ENCODE peak calls at places on chromosomes 1 and 21, in ten cellular contexts. L is IMR-90, N is body of pancreas, Z is sigmoid colon, X is uterus, V is thyroid gland, P is ovary, G is right lobe of liver, E is breast epithelium, O is tibial nerve. U is an unnamed sample.
A peak's percentile ranks its signal among the peaks of the same experiment; 100 is the strongest.

GRCh38 chr21:37878946-37879660 is 37.2 kb downstream of the KCNJ6 start:
- DNase-seq in L (peak; percentile 93), N (no peak), Z (no peak), X (no peak), V (no peak), P (no peak), G (no peak), E (no peak), O (no peak), U (peak; percentile 21)

GRCh38 chr1:38587734-38588133 is 271.8 kb downstream of the RRAGC start:
- DNase-seq in L (no peak), N (no peak), Z (no peak), X (no peak), V (no peak), P (no peak), G (no peak), E (no peak), O (no peak), U (no peak)

GRCh38 chr1:1433804-1434130 is 1.7 kb upstream of the VWA1 start:
- DNase-seq in L (peak; percentile 39), N (peak; percentile 47), Z (no peak), X (peak; percentile 56), V (no peak), P (peak; percentile 72), G (no peak), E (no peak), O (no peak), U (peak; percentile 78)

GRCh38 chr21:33817663-33818433 is 97.8 kb downstream of the ATP5PO start:
- DNase-seq in L (no peak), N (no peak), Z (no peak), X (no peak), V (no peak), P (no peak), G (no peak), E (no peak), O (no peak), U (no peak)

GRCh38 chr1:209411491-209411929 is 172.0 kb upstream of the CAMK1G start:
- DNase-seq in L (peak; percentile 41), N (no peak), Z (no peak), X (no peak), V (no peak), P (no peak), G (no peak), E (peak; percentile 59), O (peak; percentile 34), U (no peak)

GRCh38 chr1:198672124-198672523 is 33.3 kb downstream of the PTPRC start:
- DNase-seq in L (peak; percentile 38), N (no peak), Z (no peak), X (no peak), V (no peak), P (no peak), G (no peak), E (no peak), O (no peak), U (no peak)

GRCh38 chr1:231806623-231807470 is 180.3 kb downstream of the DISC1 start:
- DNase-seq in L (peak; percentile 8), N (peak; percentile 37), Z (peak; percentile 67), X (no peak), V (peak; percentile 46), P (no peak), G (peak; percentile 51), E (peak; percentile 28), O (no peak), U (peak; percentile 43)

GRCh38 chr1:1452882-1453281 is 3.4 kb downstream of the ATAD3C start:
- DNase-seq in L (no peak), N (no peak), Z (no peak), X (no peak), V (no peak), P (no peak), G (no peak), E (no peak), O (no peak), U (no peak)

GRCh38 chr1:183303901-183304300 is 114.3 kb downstream of the NMNAT2 start:
- DNase-seq in L (peak; percentile 58), N (no peak), Z (no peak), X (no peak), V (no peak), P (no peak), G (no peak), E (no peak), O (no peak), U (no peak)

GRCh38 chr1:218785928-218786327 is 387.8 kb upstream of the LYPLAL1 start:
- DNase-seq in L (peak; percentile 29), N (peak; percentile 48), Z (peak; percentile 65), X (peak; percentile 44), V (peak; percentile 65), P (peak; percentile 57), G (peak; percentile 49), E (no peak), O (peak; percentile 81), U (no peak)

GRCh38 chr1:47824721-47825120 is 172.5 kb downstream of the TRABD2B start:
- DNase-seq in L (no peak), N (no peak), Z (no peak), X (no peak), V (no peak), P (no peak), G (no peak), E (no peak), O (no peak), U (no peak)
- TF ChIP-seq POLR2A in L (no peak), N (no peak), Z (no peak), X (no peak), V (no peak), P (no peak), G (no peak), E (no peak), O (no peak), U (no peak)

DNA sequence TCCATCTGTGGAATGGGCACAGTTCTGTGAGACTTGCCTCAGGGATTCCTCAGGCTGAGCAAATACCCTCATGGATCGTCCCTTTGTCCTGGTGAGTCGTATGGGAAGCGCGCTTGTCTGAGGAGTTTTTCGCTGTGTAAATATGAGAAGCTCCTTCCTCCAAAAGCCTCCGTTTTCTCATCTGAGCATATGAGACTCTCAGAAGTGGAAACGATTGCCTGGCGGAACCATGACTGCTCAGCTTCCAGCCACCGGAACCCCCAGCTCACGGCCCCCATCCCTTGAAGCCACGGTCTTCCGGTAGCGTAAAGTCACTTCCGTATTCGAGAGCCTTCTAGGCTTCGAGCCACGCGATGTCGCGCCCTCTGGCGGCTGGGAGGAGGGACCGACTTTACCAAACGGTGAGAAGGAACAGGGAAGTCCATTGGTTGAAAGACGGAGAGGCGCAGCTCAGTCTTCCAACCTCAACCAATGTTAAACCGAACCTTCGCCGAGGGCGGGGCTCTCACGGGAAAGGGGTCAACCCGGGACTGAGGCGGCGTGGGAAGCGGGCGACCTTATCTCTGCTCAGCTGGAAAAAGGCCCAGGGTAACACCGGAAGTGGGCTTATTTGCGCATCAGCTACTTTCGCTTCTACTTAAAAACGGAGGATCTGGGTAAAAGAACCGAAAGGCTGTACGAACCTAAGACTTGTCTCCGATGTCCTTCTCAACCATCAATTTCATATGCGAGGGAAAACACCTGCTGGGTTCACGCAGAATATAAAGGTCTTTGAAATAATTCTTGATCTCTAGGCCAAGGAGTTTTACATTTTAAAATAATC is 46.3 kb downstream of the AZIN2 start:
- DNase-seq in L (peak; percentile 100), N (peak; percentile 99), Z (peak; percentile 99), X (peak; percentile 99), V (peak; percentile 98), P (peak; percentile 100), G (peak; percentile 99), E (peak; percentile 98), O (peak; percentile 96), U (peak; percentile 83)
- TF ChIP-seq POLR2A in L (peak; percentile 96), N (peak; percentile 82), Z (no peak), X (peak; percentile 34), V (no peak), P (peak; percentile 35), G (peak; percentile 69), E (peak; percentile 44), O (peak; percentile 13), U (peak; percentile 84)

DNA sequence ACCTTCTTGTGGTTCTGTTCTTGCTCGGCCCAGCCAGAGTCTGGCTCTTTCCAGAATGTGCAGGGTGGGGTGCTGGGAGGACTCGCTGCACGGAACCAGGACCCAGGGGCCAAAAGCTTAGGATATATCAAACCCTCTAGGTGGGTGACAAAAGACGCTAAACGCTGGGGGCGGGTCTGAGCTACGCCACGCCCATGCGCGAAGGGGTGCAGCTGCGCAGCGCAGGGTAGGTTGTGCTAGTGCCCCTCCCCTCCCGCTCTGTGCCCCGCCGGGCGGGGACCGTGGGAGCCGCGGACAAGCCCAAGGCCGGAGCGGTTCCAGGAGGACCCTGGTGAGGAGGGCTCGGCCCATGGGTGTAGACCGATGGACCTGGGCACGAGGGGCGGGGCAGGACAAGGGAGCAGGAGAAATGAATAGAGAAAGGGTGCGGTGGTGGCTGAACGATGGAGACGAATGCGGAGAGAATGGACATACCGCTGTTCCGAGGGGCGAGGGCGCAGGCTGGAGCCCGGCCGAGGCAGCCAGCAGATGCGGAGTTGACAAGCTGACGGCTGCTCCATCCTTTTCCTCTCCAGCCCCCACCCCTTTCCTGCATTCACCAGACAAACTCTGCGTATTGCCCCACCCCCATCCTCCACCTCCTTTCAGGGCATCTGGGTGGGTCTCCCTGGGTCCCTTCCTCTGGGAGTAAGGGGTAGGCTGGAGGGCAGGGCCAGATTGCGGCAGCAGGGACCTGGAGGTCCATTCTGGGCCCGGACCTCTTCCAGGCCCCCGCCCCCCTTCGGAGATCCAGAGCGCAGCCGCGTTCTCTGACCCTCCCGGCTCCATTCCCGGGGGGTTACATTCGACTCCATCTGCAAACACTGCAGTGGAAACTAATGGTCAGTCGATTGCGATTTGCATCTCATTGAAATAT is at the start of gene RUSC1:
- DNase-seq in L (peak; percentile 49), N (peak; percentile 76), Z (peak; percentile 93), X (peak; percentile 84), V (peak; percentile 67), P (peak; percentile 83), G (peak; percentile 67), E (peak; percentile 46), O (peak; percentile 72), U (no peak)
- TF ChIP-seq POLR2A in L (no peak), N (peak; percentile 32), Z (no peak), X (peak; percentile 60), V (no peak), P (no peak), G (no peak), E (no peak), O (no peak), U (peak; percentile 24)

DNA sequence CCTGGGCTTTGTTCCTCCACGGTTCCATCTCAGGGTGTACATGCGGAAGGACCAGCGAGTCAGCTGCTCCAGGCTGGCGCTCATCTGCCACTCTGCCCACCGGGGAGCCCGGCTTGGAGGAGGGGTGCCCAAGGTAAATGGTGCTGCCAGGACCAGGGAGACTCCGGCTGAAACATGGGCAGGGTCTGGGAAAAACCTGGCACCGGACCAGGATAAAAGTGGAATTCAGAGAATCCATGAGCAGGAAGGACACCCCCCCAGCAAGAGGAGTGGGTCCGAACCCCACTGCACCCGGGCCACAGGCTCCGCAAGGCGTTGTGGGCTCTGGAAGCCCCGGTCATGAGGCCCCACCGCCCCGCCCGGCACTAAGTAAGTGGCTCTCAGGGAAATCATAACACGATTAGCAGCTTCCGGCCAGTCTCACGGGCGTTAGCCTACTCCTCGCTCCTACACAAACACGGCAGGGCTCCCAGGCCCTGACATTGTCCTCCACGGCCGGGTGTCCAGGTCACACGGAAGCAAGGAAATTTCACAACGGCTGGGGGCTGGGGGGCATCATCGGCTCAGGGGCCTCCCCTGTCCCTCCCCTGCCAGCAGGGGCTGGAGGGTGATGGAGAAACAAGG is 21.1 kb downstream of the MEGF6 start:
- DNase-seq in L (no peak), N (no peak), Z (no peak), X (no peak), V (peak; percentile 64), P (no peak), G (no peak), E (no peak), O (no peak), U (no peak)
- TF ChIP-seq POLR2A in L (no peak), N (no peak), Z (no peak), X (no peak), V (no peak), P (no peak), G (no peak), E (no peak), O (no peak), U (no peak)